ENCODE peak calls at places on chromosomes 4 and X, in eight cellular contexts. X is endothelial cell of umbilical vein, C is H9, W is neuronal stem cell, V is A549, M is prostate gland, D is uterus, K is PC-9. I is an unnamed sample.
A peak's percentile ranks its signal among the peaks of the same experiment; 100 is the strongest.

GRCh38 chrX:9456250-9457074 is 8.4 kb upstream of the TBL1X start:
- DNase-seq in X (no peak), C (no peak), W (no peak), V (no peak), M (no peak), D (no peak), K (no peak), I (no peak)

GRCh38 chr4:84985952-84986351 is 19.5 kb upstream of the WDFY3 start:
- DNase-seq in X (no peak), C (no peak), W (no peak), V (no peak), M (no peak), D (no peak), K (peak; percentile 35), I (no peak)

GRCh38 chr4:25172964-25173917 is 13.0 kb upstream of the SEPSECS start:
- DNase-seq in X (peak; percentile 91), C (no peak), W (no peak), V (peak; percentile 67), M (no peak), D (peak; percentile 59), K (peak; percentile 92), I (peak; percentile 70)

GRCh38 chrX:23864719-23865349 is 42.9 kb downstream of the APOO start:
- DNase-seq in X (no peak), C (no peak), W (no peak), V (no peak), M (no peak), D (no peak), K (no peak), I (no peak)

GRCh38 chr4:34105311-34105710 is 2139.0 kb downstream of the ARAP2 start:
- DNase-seq in X (no peak), C (no peak), W (no peak), V (no peak), M (no peak), D (no peak), K (no peak), I (no peak)

GRCh38 chr4:30642520-30642919 is 77.6 kb upstream of the PCDH7 start:
- DNase-seq in X (no peak), C (no peak), W (no peak), V (no peak), M (no peak), D (no peak), K (no peak), I (no peak)

GRCh38 chr4:124754671-124755070 is 42.1 kb upstream of the ANKRD50 start:
- DNase-seq in X (no peak), C (no peak), W (no peak), V (no peak), M (no peak), D (no peak), K (no peak), I (no peak)

GRCh38 chr4:55437356-55437796 is 41.6 kb downstream of the TMEM165 start:
- DNase-seq in X (peak; percentile 12), C (no peak), W (no peak), V (no peak), M (no peak), D (no peak), K (no peak), I (no peak)

GRCh38 chr4:26568446-26568994 is 15.4 kb upstream of the TBC1D19 start:
- DNase-seq in X (peak; percentile 77), C (no peak), W (no peak), V (no peak), M (no peak), D (no peak), K (peak; percentile 91), I (no peak)

GRCh38 chr4:113256946-113257345 is 207.5 kb downstream of the ANK2 start:
- DNase-seq in X (no peak), C (no peak), W (no peak), V (no peak), M (no peak), D (no peak), K (no peak), I (no peak)

GRCh38 chr4:128449251-128449650 is 161.6 kb upstream of the PGRMC2 start:
- DNase-seq in X (no peak), C (no peak), W (no peak), V (no peak), M (no peak), D (no peak), K (no peak), I (no peak)

GRCh38 chr4:158195297-158195696 is 15.0 kb upstream of the TMEM144 start:
- DNase-seq in X (no peak), C (no peak), W (no peak), V (no peak), M (no peak), D (no peak), K (no peak), I (no peak)

GRCh38 chr4:23382880-23383279 is 507.0 kb downstream of the PPARGC1A start:
- DNase-seq in X (no peak), C (no peak), W (no peak), V (no peak), M (no peak), D (no peak), K (peak; percentile 40), I (no peak)

GRCh38 chr4:17957689-17958088 is 63.9 kb downstream of the LCORL start:
- DNase-seq in X (no peak), C (no peak), W (no peak), V (no peak), M (no peak), D (no peak), K (no peak), I (no peak)

GRCh38 chr4:143986173-143986572 is 33.0 kb downstream of the GYPB start:
- DNase-seq in X (no peak), C (peak; percentile 40), W (peak; percentile 14), V (no peak), M (no peak), D (no peak), K (no peak), I (no peak)

GRCh38 chr4:95248713-95249401 is 299.9 kb downstream of the UNC5C start:
- DNase-seq in X (no peak), C (no peak), W (no peak), V (no peak), M (no peak), D (no peak), K (no peak), I (no peak)

GRCh38 chr4:26252349-26252748 is 68.5 kb upstream of the RBPJ start:
- DNase-seq in X (no peak), C (no peak), W (no peak), V (no peak), M (no peak), D (no peak), K (peak; percentile 92), I (no peak)

DNA sequence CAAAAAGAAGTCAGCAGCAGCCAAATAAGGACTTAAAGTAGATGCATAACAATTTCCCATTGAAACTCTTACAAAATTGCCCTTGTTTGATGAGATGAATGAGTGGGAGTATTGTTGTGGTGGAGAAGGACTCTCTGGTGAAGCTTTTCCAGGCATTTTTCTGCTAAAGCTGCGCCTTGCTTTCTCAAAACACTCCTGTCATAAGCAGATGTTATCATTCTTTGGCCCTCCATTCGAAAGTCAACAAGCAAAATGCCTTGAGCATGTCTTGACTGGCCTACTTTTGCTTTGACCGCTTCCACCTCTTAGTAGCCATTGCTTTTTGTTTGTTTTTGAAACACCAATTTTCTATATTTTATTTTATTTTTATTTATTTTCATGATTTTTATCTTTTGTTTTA is 340.9 kb upstream of the FGF13 start:
- DNase-seq in X (no peak), C (no peak), W (no peak), V (no peak), M (no peak), D (no peak), K (no peak), I (no peak)
- H3K27ac ChIP-seq in X (no peak overlapping the region), C (no peak overlapping the region), W (no peak overlapping the region), V (no peak overlapping the region), M (no peak overlapping the region), D (no peak overlapping the region), K (no peak overlapping the region), I (no peak overlapping the region)

GRCh38 chr4:1347410-1347864 is 429 bp downstream of the UVSSA start:
- DNase-seq in X (peak; percentile 89), C (peak; percentile 65), W (peak; percentile 56), V (peak; percentile 33), M (peak; percentile 52), D (peak; percentile 81), K (peak; percentile 72), I (peak; percentile 91)

GRCh38 chr4:1348014-1348513 is 1.1 kb downstream of the UVSSA start:
- DNase-seq in X (no peak), C (no peak), W (no peak), V (no peak), M (no peak), D (no peak), K (no peak), I (no peak)

GRCh38 chr4:1348746-1349145 is 1.7 kb downstream of the UVSSA start:
- DNase-seq in X (no peak), C (no peak), W (no peak), V (no peak), M (no peak), D (no peak), K (no peak), I (no peak)

GRCh38 chr4:1350169-1350520 is 3.1 kb downstream of the UVSSA start:
- DNase-seq in X (no peak), C (no peak), W (no peak), V (no peak), M (no peak), D (no peak), K (no peak), I (no peak)

DNA sequence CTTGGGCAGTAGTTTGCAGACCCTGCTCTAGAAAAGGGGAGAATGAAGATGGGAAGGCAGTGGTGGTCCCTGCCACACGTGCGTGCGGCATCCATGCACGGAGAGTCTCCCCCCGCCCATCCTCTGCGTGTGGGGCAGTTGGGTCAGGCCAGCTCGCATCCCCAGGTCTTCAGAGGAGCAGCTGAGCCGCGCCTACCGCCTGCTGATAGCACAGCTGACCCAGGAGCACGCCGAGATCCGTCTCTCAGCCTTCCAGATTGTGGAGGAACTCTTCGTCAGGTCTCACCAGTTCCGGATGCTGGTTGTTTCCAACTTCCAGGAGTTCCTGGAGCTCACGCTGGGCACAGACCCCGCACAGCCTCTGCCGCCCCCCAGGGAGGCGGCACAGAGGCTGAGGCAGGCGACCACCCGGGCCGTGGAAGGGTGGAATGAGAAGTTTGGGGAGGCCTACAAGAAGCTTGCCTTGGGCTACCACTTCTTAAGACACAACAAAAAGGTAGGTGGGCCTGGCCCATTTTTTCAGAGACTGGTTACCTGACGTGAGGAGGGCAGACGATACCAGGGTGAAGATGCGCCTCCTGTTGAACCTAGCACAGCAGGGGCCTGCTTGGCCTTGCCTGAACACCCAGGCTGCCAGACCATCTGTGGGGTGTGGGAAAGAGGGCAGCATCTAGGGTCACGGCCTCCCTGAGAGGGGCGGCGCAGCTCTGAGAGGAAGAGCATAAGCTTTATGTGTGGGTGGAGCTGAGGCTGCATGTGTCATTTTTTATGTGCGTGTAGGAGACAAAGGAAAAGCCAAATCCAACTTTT is 2.6 kb downstream of the UVSSA start:
- DNase-seq in X (no peak), C (no peak), W (no peak), V (no peak), M (no peak), D (no peak), K (no peak), I (no peak)
- H3K27ac ChIP-seq in X (no peak overlapping the region), C (no peak overlapping the region), W (no peak overlapping the region), V (no peak overlapping the region), M (no peak overlapping the region), D (no peak overlapping the region), K (no peak overlapping the region), I (peak overlapping the region; percentile 97)

GRCh38 chr4:72900952-72901351 is 168.6 kb downstream of the COX18 start:
- DNase-seq in X (no peak), C (no peak), W (no peak), V (no peak), M (no peak), D (peak; percentile 47), K (no peak), I (no peak)
- H3K27ac ChIP-seq in X (no peak overlapping the region), C (no peak overlapping the region), W (no peak overlapping the region), V (no peak overlapping the region), M (no peak overlapping the region), D (peak overlapping the region; percentile 33), K (no peak overlapping the region), I (no peak overlapping the region)

GRCh38 chrX:30995060-30995700 is 76.7 kb downstream of the FTHL17 start:
- DNase-seq in X (no peak), C (no peak), W (no peak), V (no peak), M (no peak), D (no peak), K (no peak), I (no peak)
- H3K27ac ChIP-seq in X (no peak overlapping the region), C (no peak overlapping the region), W (no peak overlapping the region), V (no peak overlapping the region), M (no peak overlapping the region), D (no peak overlapping the region), K (no peak overlapping the region), I (no peak overlapping the region)

I was measured in sigmoid colon.